ENCODE peak calls at places on chromosome 5, in seven cellular contexts. E is kidney epithelial cell; X is progenitor cell of endocrine pancreas; Q is activated naive CD8-positive, alpha-beta T cell treated with anti-CD3 and anti-CD28 coated beads for 36 hours; O is RWPE1; Y is mesenteric fat pad; H is cardiac fibroblast. G is an unnamed sample.

GRCh38 chr5:96995419-96995818 is 59.5 kb downstream of the LNPEP start:
- DNase-seq in E (no peak), X (no peak), Q (no peak), O (no peak), Y (no peak), H (no peak), G (no peak)

GRCh38 chr5:181024245-181025029 is 15.6 kb upstream of the BTNL9 start:
- DNase-seq in E (no peak), X (no peak), Q (no peak), O (peak), Y (peak), H (no peak), G (no peak)

GRCh38 chr5:177607452-177608192 is 7.7 kb downstream of the B4GALT7 start:
- DNase-seq in E (peak), X (peak), Q (peak), O (peak), Y (peak), H (peak), G (peak)

GRCh38 chr5:180212363-180213255 is 3.6 kb upstream of the RASGEF1C start:
- DNase-seq in E (no peak), X (no peak), Q (no peak), O (peak), Y (no peak), H (no peak), G (no peak)

GRCh38 chr5:145396888-145397287 is 438.3 kb downstream of the PRELID2 start:
- DNase-seq in E (no peak), X (no peak), Q (no peak), O (no peak), Y (no peak), H (peak), G (no peak)

GRCh38 chr5:26329562-26330189 is 708.7 kb downstream of the CDH9 start:
- DNase-seq in E (no peak), X (no peak), Q (no peak), O (peak), Y (no peak), H (peak), G (no peak)

GRCh38 chr5:134246771-134247329 is 21.0 kb upstream of the PPP2CA start:
- DNase-seq in E (no peak), X (no peak), Q (no peak), O (no peak), Y (no peak), H (no peak), G (no peak)

GRCh38 chr5:35781181-35781580 is 75.5 kb upstream of the IL7R start:
- DNase-seq in E (no peak), X (no peak), Q (no peak), O (no peak), Y (no peak), H (no peak), G (no peak)

GRCh38 chr5:125317546-125317995 is 571.1 kb upstream of the ZNF608 start:
- DNase-seq in E (no peak), X (no peak), Q (no peak), O (no peak), Y (no peak), H (no peak), G (no peak)

G was measured in LoVo.